ENCODE peak calls at places on chromosomes 12 and 14, in nine cellular contexts. B is astrocyte; Y is stimulated activated CD4-positive, alpha-beta T cell treated with anti-CD3 and anti-CD28 coated beads, Interleukin-1b, Interleukin-23, amount 100 ng/mL, for 24 hours; H is endothelial cell; X is HFFc6; M is activated CD4-positive, alpha-beta T cell treated with anti-CD3 and anti-CD28 coated beads for 4 hours; Z is T-cell; J is CD14-positive monocyte; P is HuH-7. L is an unnamed sample.

GRCh38 chr12:110741371-110741770 is 1.3 kb downstream of the PPP1CC start:
- DNase-seq in P (no peak), M (no peak), J (no peak), B (no peak), Z (no peak), Y (no peak), H (no peak), X (no peak), L (no peak)

GRCh38 chr12:25670076-25671055 is 117.3 kb upstream of the LMNTD1 start:
- DNase-seq in P (no peak), X (peak), B (peak), H (no peak), J (no peak), M (no peak), Z (no peak), Y (no peak), L (no peak)

GRCh38 chr12:48000878-48001321 is 3.4 kb downstream of the COL2A1 start:
- DNase-seq in M (no peak), Y (no peak), H (no peak), P (no peak), B (peak), J (peak), Z (no peak), X (peak), L (no peak)

GRCh38 chr14:88995437-88996198 is 171.2 kb downstream of the TTC8 start:
- DNase-seq in X (peak), M (no peak), Y (no peak), Z (no peak), J (no peak), P (no peak), H (no peak), B (peak), L (no peak)

GRCh38 chr14:32607399-32607798 is 278.3 kb downstream of the AKAP6 start:
- DNase-seq in H (no peak), J (no peak), B (peak), M (no peak), Z (no peak), Y (no peak), P (no peak), X (no peak), L (no peak)

GRCh38 chr14:38212996-38213395 is 5.3 kb downstream of the SSTR1 start:
- DNase-seq in M (no peak), J (no peak), B (peak), Z (no peak), Y (no peak), P (no peak), H (no peak), X (no peak), L (no peak)

GRCh38 chr12:59929091-59929490 is 333.3 kb downstream of the SLC16A7 start:
- DNase-seq in B (peak), H (no peak), J (no peak), P (no peak), Z (no peak), X (peak), M (no peak), Y (no peak), L (no peak)

GRCh38 chr14:64464695-64465094 is 604 bp upstream of the AKAP5 start:
- DNase-seq in Z (no peak), M (no peak), P (peak), B (no peak), Y (no peak), J (no peak), H (no peak), X (no peak), L (no peak)

GRCh38 chr14:100587248-100587762 is at the start of gene BEGAIN:
- DNase-seq in X (no peak), Y (no peak), P (no peak), H (no peak), B (no peak), M (no peak), J (no peak), Z (no peak), L (no peak)

GRCh38 chr14:77128414-77128891 is 13.1 kb downstream of the ZDHHC22 start:
- DNase-seq in Y (no peak), Z (no peak), H (no peak), X (no peak), J (no peak), M (no peak), B (peak), P (no peak), L (no peak)

GRCh38 chr14:105531088-105531957 is 4.9 kb downstream of the TMEM121 start:
- DNase-seq in J (no peak), B (no peak), M (no peak), Y (no peak), X (no peak), H (no peak), P (no peak), Z (no peak), L (no peak)

GRCh38 chr14:24398943-24399801 is at the start of gene NYNRIN:
- DNase-seq in J (no peak), B (peak), X (no peak), M (no peak), P (peak), Z (peak), H (peak), Y (no peak), L (peak)

GRCh38 chr12:42804928-42805327 is 215.4 kb upstream of the PRICKLE1 start:
- DNase-seq in J (no peak), Z (no peak), H (no peak), Y (no peak), X (no peak), B (no peak), M (no peak), P (no peak), L (no peak)

GRCh38 chr12:65300679-65301349 is 22.3 kb downstream of the MSRB3 start:
- DNase-seq in Z (no peak), X (peak), P (no peak), J (no peak), M (no peak), Y (no peak), B (no peak), H (peak), L (no peak)

GRCh38 chr12:39831587-39832315 is 212.1 kb upstream of the ABCD2 start:
- DNase-seq in H (no peak), Y (no peak), X (no peak), P (no peak), B (peak), M (no peak), Z (no peak), J (no peak), L (no peak)

GRCh38 chr12:110269622-110270124 is 11.4 kb upstream of the ATP2A2 start:
- DNase-seq in B (peak), X (peak), Z (no peak), Y (no peak), M (no peak), P (no peak), H (no peak), J (no peak), L (no peak)

GRCh38 chr12:11892065-11892391 is 178.7 kb upstream of the BCL2L14 start:
- DNase-seq in Z (no peak), X (no peak), B (no peak), P (no peak), J (no peak), H (no peak), M (no peak), Y (no peak), L (no peak)

L was measured in T-helper 9 cell.